ENCODE peak calls at places on chromosome 17, in eight cellular contexts. W, I, M, O, Y, R, A and G are unnamed samples.

GRCh38 chr17:32827227-32827626 is 49.7 kb downstream of the MYO1D start:
- DNase-seq in W (no peak), I (no peak), M (no peak), O (no peak), Y (no peak), R (peak), A (no peak), G (no peak)

GRCh38 chr17:77436058-77436442 is 295.3 kb downstream of the SEC14L1 start:
- DNase-seq in W (no peak), I (no peak), M (peak), O (no peak), Y (no peak), R (no peak), A (peak), G (no peak)

GRCh38 chr17:32187276-32187675 is 45.0 kb downstream of the RHOT1 start:
- DNase-seq in W (no peak), I (no peak), M (no peak), O (no peak), Y (no peak), R (no peak), A (no peak), G (no peak)

GRCh38 chr17:13776027-13776551 is 174.4 kb upstream of the HS3ST3A1 start:
- DNase-seq in W (no peak), I (no peak), M (no peak), O (no peak), Y (no peak), R (no peak), A (no peak), G (no peak)

GRCh38 chr17:42059815-42060214 is 9.4 kb upstream of the C17orf113 start:
- DNase-seq in W (no peak), I (no peak), M (no peak), O (no peak), Y (no peak), R (no peak), A (no peak), G (no peak)

GRCh38 chr17:80491478-80492342 is 15.3 kb upstream of the NPTX1 start:
- DNase-seq in W (no peak), I (no peak), M (peak), O (no peak), Y (no peak), R (no peak), A (no peak), G (no peak)

GRCh38 chr17:64354824-64355535 is 35.7 kb downstream of the PECAM1 start:
- DNase-seq in W (peak), I (no peak), M (no peak), O (no peak), Y (no peak), R (no peak), A (no peak), G (no peak)

GRCh38 chr17:1561420-1562177 is 993 bp downstream of the PITPNA start:
- DNase-seq in W (no peak), I (no peak), M (no peak), O (no peak), Y (no peak), R (peak), A (peak), G (peak)

GRCh38 chr17:50830994-50831393 is 4.4 kb upstream of the WFIKKN2 start:
- DNase-seq in W (no peak), I (no peak), M (no peak), O (no peak), Y (no peak), R (no peak), A (no peak), G (no peak)

GRCh38 chr17:29563816-29564215 is 3.0 kb downstream of the ABHD15 start:
- DNase-seq in W (no peak), I (no peak), M (no peak), O (no peak), Y (peak), R (no peak), A (no peak), G (no peak)

GRCh38 chr17:28370035-28370743 is at the start of gene VTN:
- DNase-seq in W (no peak), I (peak), M (peak), O (no peak), Y (no peak), R (no peak), A (no peak), G (peak)

GRCh38 chr17:57744195-57745170 is 616 bp downstream of the CCDC182 start:
- DNase-seq in W (no peak), I (no peak), M (no peak), O (no peak), Y (no peak), R (no peak), A (no peak), G (no peak)

GRCh38 chr17:57739402-57740224 is 5.5 kb downstream of the CCDC182 start:
- DNase-seq in W (no peak), I (no peak), M (peak), O (no peak), Y (no peak), R (peak), A (no peak), G (no peak)

GRCh38 chr17:57735707-57736106 is 9.4 kb downstream of the CCDC182 start:
- DNase-seq in W (no peak), I (no peak), M (peak), O (no peak), Y (no peak), R (peak), A (peak), G (no peak)

GRCh38 chr17:57737450-57737849 is 7.6 kb downstream of the CCDC182 start:
- DNase-seq in W (no peak), I (no peak), M (no peak), O (no peak), Y (no peak), R (no peak), A (no peak), G (no peak)

DNA sequence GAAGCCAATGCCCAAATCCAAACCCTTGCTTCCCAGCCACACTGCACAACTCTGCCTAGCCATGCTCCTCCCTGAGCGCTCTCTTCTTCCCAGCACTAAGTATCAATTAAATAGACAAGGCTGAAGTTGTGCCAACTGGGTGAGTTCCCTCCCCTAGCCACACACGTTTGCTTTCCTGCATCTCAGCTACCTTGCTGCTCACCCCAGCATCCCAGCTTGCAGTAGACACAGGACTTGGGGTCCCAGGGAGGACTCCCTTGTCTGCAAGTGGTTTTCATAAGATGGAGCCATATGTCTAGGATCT is 4.9 kb downstream of the CCDC182 start:
- DNase-seq in W (no peak), I (no peak), M (no peak), O (no peak), Y (no peak), R (no peak), A (no peak), G (no peak)
- TF ChIP-seq CTCF in W (no peak), I (no peak), M (no peak), O (no peak), Y (no peak), R (no peak), A (no peak), G (no peak)

GRCh38 chr17:15230866-15231265 is 34.3 kb downstream of the PMP22 start:
- DNase-seq in W (no peak), I (no peak), M (no peak), O (no peak), Y (no peak), R (no peak), A (no peak), G (no peak)

GRCh38 chr17:15232517-15232915 is 32.6 kb downstream of the PMP22 start:
- DNase-seq in W (no peak), I (no peak), M (no peak), O (no peak), Y (no peak), R (no peak), A (no peak), G (no peak)

GRCh38 chr17:15233971-15234370 is 31.2 kb downstream of the PMP22 start:
- DNase-seq in W (no peak), I (no peak), M (no peak), O (no peak), Y (no peak), R (no peak), A (no peak), G (no peak)

GRCh38 chr17:15231851-15232516 is 33.1 kb downstream of the PMP22 start:
- DNase-seq in W (no peak), I (no peak), M (no peak), O (no peak), Y (no peak), R (no peak), A (no peak), G (no peak)

DNA sequence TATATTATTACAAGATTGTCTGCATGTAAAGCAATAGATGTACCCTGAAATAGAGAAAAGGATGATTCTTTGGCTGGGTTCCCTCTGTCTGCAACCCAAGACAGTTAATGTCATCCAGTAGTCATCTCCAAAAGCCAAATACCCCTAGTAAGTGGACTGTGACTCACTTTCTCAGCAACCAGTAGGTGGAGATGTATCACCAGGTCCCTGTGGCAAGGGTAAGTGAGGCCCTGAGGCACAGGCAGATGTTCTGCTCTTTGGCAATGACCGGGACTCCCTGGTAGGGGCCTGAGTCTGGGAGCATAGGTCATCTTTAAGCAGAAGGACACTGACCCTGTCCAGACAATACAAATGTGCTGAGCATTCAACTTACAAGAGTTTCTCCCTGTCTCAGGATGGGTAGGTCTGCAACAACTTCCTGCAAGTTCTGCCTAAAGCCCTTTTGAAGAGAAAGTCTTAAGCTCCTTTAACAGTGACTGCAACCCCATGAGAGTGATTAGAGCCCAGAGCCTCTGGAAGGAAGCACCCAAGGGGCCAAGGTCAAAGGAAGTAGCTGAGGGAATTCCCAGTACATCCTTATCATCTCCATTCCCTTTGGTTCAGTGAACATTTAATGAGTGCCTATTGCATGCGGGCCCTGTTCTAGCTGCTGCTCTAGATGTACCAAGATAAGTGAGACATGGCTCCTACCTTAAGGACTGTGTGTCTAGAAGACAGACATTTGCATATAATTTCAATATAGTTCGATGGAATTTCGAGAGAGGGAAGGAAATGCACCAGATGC is 31.9 kb downstream of the PMP22 start:
- DNase-seq in W (no peak), I (no peak), M (no peak), O (no peak), Y (no peak), R (no peak), A (no peak), G (no peak)
- TF ChIP-seq CTCF in W (no peak), I (peak), M (peak), O (no peak), Y (no peak), R (no peak), A (no peak), G (no peak)

GRCh38 chr17:7677388-7678067 is 9.8 kb downstream of the TP53 start:
- DNase-seq in W (no peak), I (no peak), M (no peak), O (no peak), Y (no peak), R (no peak), A (no peak), G (no peak)
- TF ChIP-seq CTCF in W (no peak), I (no peak), M (no peak), O (no peak), Y (no peak), R (no peak), A (no peak), G (no peak)

GRCh38 chr17:2797226-2797625 is 988 bp downstream of the RAP1GAP2 start:
- DNase-seq in W (no peak), I (no peak), M (no peak), O (no peak), Y (no peak), R (no peak), A (no peak), G (no peak)

GRCh38 chr17:2795412-2796163 is 650 bp upstream of the RAP1GAP2 start:
- DNase-seq in W (no peak), I (no peak), M (no peak), O (no peak), Y (no peak), R (no peak), A (no peak), G (no peak)

GRCh38 chr17:2797632-2798031 is 1.4 kb downstream of the RAP1GAP2 start:
- DNase-seq in W (no peak), I (no peak), M (no peak), O (no peak), Y (no peak), R (no peak), A (no peak), G (no peak)

GRCh38 chr17:2798188-2798587 is 1.9 kb downstream of the RAP1GAP2 start:
- DNase-seq in W (no peak), I (no peak), M (no peak), O (no peak), Y (no peak), R (no peak), A (no peak), G (no peak)

DNA sequence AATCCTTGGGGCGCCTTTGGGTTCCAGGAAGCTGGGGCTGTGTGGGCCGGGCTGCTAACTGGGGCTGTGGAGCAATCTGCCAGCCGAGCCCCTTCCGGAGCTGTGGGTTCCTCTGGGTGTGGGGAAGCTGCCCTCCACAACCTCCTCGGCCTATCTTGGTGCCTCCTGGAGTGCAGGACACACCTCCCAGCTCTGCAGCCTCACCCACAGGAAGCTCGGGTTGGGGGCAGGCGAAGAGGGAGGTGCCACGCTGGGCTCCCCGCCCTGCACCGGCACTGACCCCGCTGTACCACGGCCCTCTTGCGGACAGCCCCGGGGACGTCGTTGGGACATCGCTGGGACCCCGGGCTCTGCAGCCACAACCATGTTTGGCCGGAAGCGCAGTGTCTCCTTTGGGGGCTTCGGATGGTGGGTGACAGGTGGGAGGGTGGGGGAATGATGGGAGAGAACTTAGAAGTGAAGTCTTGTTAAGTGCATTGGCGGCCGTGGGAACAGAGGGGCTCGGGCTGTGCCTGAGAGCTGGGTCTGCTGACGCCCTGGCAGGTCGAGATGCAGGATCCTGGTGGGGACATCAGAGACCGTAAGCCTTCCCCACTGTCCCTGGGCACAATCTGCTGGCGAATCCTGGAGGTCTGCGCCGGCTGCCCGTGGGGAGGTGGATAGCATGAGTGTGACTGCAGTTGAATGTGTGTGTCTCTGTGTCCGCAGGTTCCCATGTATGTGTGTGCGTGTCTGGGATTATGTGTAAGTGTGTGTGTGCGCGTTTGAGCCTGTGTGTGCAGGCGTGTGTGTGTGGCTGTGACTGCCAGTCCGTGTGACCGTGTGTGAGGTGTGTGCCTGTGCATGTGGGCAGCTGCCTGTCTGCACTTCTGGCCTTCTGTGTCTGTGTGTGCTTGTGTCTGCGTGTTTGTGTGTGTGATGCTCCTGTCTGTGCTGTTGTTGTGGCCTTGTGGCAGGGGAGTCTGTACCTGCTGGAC is at the start of gene RAP1GAP2:
- DNase-seq in W (peak), I (no peak), M (no peak), O (no peak), Y (peak), R (peak), A (no peak), G (no peak)
- TF ChIP-seq CTCF in W (no peak), I (no peak), M (no peak), O (no peak), Y (no peak), R (no peak), A (no peak), G (no peak)

DNA sequence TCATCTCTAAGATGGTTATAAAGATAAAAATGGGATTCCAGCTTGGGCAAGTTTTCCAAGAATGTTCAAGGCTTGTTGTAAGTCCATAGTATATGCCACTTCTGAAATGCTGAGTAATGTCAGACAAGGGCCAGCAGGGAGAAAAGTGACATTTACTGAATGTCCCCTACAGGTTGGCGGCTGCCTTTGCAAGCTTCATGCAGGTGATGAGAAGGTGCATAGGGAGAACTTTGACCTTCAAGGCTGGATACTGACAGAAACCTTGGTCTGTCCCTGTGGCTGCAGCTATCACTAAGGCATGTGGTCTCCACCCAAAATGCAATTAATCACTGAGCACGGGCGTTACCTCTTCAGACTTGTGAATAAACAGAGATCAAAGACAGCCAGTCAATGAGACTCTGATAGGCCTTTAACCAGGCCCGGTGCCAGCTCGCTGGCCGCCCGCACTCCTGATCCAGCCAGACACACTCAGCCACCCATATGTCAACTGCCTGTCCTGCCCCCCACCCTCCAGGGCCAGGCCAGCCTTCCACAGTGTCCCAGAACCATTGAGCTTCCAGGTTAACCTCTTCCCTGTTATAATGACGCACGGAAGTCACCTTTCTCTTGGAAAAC is 26.9 kb upstream of the AXIN2 start:
- DNase-seq in W (no peak), I (no peak), M (no peak), O (peak), Y (peak), R (no peak), A (no peak), G (no peak)
- TF ChIP-seq CTCF in W (no peak), I (no peak), M (no peak), O (peak), Y (no peak), R (no peak), A (no peak), G (peak)

GRCh38 chr17:75182569-75183436 is at the start of gene SUMO2:
- DNase-seq in W (peak), I (peak), M (peak), O (peak), Y (peak), R (peak), A (peak), G (peak)
- TF ChIP-seq CTCF in W (no peak), I (no peak), M (peak), O (peak), Y (no peak), R (peak), A (no peak), G (no peak)

DNA sequence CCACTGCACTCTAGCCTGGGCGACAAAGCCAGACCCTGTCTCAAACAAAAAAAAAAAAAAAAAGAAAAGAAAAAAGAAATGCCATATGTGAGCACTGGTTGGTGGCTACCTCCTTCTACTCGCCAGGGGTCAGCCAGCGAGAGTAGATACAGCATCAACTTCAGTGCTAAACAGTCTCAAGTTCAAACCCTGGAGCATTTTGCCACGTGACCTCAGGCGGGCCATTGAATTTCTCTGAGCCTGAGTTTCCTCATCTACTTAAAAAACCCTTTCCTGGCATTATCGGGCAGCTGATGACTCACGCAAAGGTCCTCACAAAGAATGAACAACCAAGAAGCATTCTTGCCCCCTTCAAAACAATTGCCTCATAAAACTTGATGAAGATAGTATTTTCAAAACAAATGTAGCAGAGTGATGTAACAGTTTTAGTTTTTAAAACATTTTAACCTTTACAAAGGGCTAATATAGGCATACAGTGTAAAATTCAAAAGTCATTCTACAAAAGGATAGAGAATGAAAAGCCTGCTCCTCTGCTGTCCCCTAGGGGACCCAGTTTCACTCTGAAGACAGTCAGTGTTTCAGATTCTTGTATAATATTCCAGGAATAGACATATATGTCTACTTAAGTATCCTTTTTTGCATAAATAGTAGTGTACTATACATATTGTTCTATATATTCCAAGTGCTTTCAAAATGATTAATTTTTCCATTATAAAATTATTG is 28.4 kb downstream of the DNAH2 start:
- DNase-seq in W (no peak), I (peak), M (no peak), O (no peak), Y (peak), R (no peak), A (peak), G (no peak)
- TF ChIP-seq CTCF in W (no peak), I (peak), M (no peak), O (no peak), Y (no peak), R (no peak), A (no peak), G (peak)